ENCODE peak calls at places on chromosomes 3 and 15, in seven cellular contexts. One of them, this sample, is unnamed.

GRCh38 chr3:44926921-44927320 is 49.1 kb downstream of the ZDHHC3 start:
- DNase-seq in nephron progenitor cell: no peak
- DNase-seq in NCI-H82: no peak
- DNase-seq in NCI-H1092 treated with DMSO at 0.1 percent for 48 hours: no peak
- DNase-seq in B cell: no peak
- DNase-seq in myocyte: no peak
- DNase-seq in HCT116: no peak
- DNase-seq in this sample: no peak

GRCh38 chr15:75348034-75348562 is 1.3 kb downstream of the NEIL1 start:
- DNase-seq in myocyte: peak
- DNase-seq in nephron progenitor cell: peak
- DNase-seq in B cell: peak
- DNase-seq in NCI-H82: peak
- DNase-seq in HCT116: no peak
- DNase-seq in NCI-H1092 treated with DMSO at 0.1 percent for 48 hours: no peak
- DNase-seq in this sample: no peak

GRCh38 chr3:106813742-106814141 is 563.5 kb upstream of the CCDC54 start:
- DNase-seq in B cell: no peak
- DNase-seq in myocyte: peak
- DNase-seq in NCI-H82: no peak
- DNase-seq in HCT116: no peak
- DNase-seq in nephron progenitor cell: no peak
- DNase-seq in NCI-H1092 treated with DMSO at 0.1 percent for 48 hours: no peak
- DNase-seq in this sample: no peak

GRCh38 chr3:166488977-166489672 is 651.9 kb upstream of the BCHE start:
- DNase-seq in nephron progenitor cell: no peak
- DNase-seq in NCI-H1092 treated with DMSO at 0.1 percent for 48 hours: no peak
- DNase-seq in myocyte: no peak
- DNase-seq in NCI-H82: no peak
- DNase-seq in HCT116: no peak
- DNase-seq in B cell: no peak
- DNase-seq in this sample: no peak

GRCh38 chr15:70128757-70129140 is 31.0 kb upstream of the TLE3 start:
- DNase-seq in myocyte: no peak
- DNase-seq in B cell: no peak
- DNase-seq in HCT116: no peak
- DNase-seq in NCI-H1092 treated with DMSO at 0.1 percent for 48 hours: no peak
- DNase-seq in nephron progenitor cell: no peak
- DNase-seq in NCI-H82: no peak
- DNase-seq in this sample: no peak

GRCh38 chr3:188031106-188031505 is 122.9 kb upstream of the LPP start:
- DNase-seq in NCI-H1092 treated with DMSO at 0.1 percent for 48 hours: no peak
- DNase-seq in NCI-H82: no peak
- DNase-seq in HCT116: no peak
- DNase-seq in B cell: no peak
- DNase-seq in myocyte: no peak
- DNase-seq in nephron progenitor cell: no peak
- DNase-seq in this sample: no peak

GRCh38 chr3:38577089-38578080 is 72.1 kb downstream of the SCN5A start:
- DNase-seq in NCI-H1092 treated with DMSO at 0.1 percent for 48 hours: no peak
- DNase-seq in HCT116: no peak
- DNase-seq in myocyte: no peak
- DNase-seq in nephron progenitor cell: no peak
- DNase-seq in B cell: no peak
- DNase-seq in NCI-H82: no peak
- DNase-seq in this sample: no peak

GRCh38 chr3:86978111-86978528 is 12.8 kb downstream of the VGLL3 start:
- DNase-seq in B cell: no peak
- DNase-seq in HCT116: no peak
- DNase-seq in NCI-H82: no peak
- DNase-seq in nephron progenitor cell: no peak
- DNase-seq in myocyte: peak
- DNase-seq in NCI-H1092 treated with DMSO at 0.1 percent for 48 hours: no peak
- DNase-seq in this sample: no peak

GRCh38 chr3:98521897-98522537 is 685 bp downstream of the CLDND1 start:
- DNase-seq in NCI-H1092 treated with DMSO at 0.1 percent for 48 hours: peak
- DNase-seq in NCI-H82: peak
- DNase-seq in nephron progenitor cell: peak
- DNase-seq in B cell: peak
- DNase-seq in HCT116: peak
- DNase-seq in myocyte: peak
- DNase-seq in this sample: peak

GRCh38 chr3:116483135-116483534 is 37.8 kb upstream of the LSAMP start:
- DNase-seq in NCI-H1092 treated with DMSO at 0.1 percent for 48 hours: no peak
- DNase-seq in NCI-H82: no peak
- DNase-seq in B cell: no peak
- DNase-seq in HCT116: no peak
- DNase-seq in nephron progenitor cell: no peak
- DNase-seq in myocyte: no peak
- DNase-seq in this sample: no peak

GRCh38 chr3:52193059-52193458 is 4.9 kb upstream of the ALAS1 start:
- DNase-seq in HCT116: no peak
- DNase-seq in B cell: no peak
- DNase-seq in nephron progenitor cell: no peak
- DNase-seq in NCI-H1092 treated with DMSO at 0.1 percent for 48 hours: no peak
- DNase-seq in myocyte: peak
- DNase-seq in NCI-H82: no peak
- DNase-seq in this sample: no peak

GRCh38 chr3:115470254-115470653 is 153.1 kb upstream of the GAP43 start:
- DNase-seq in myocyte: no peak
- DNase-seq in B cell: no peak
- DNase-seq in NCI-H82: no peak
- DNase-seq in NCI-H1092 treated with DMSO at 0.1 percent for 48 hours: peak
- DNase-seq in HCT116: no peak
- DNase-seq in nephron progenitor cell: no peak
- DNase-seq in this sample: no peak

GRCh38 chr3:58353722-58354553 is 21.2 kb downstream of the PXK start:
- DNase-seq in nephron progenitor cell: no peak
- DNase-seq in NCI-H82: no peak
- DNase-seq in B cell: peak
- DNase-seq in NCI-H1092 treated with DMSO at 0.1 percent for 48 hours: no peak
- DNase-seq in HCT116: no peak
- DNase-seq in myocyte: peak
- DNase-seq in this sample: no peak

GRCh38 chr3:59502806-59503205 is 453.0 kb upstream of the CFAP20DC start:
- DNase-seq in nephron progenitor cell: no peak
- DNase-seq in B cell: no peak
- DNase-seq in NCI-H1092 treated with DMSO at 0.1 percent for 48 hours: no peak
- DNase-seq in NCI-H82: no peak
- DNase-seq in myocyte: peak
- DNase-seq in HCT116: no peak
- DNase-seq in this sample: no peak

GRCh38 chr3:13231781-13232515 is 158.7 kb upstream of the IQSEC1 start:
- DNase-seq in HCT116: no peak
- DNase-seq in nephron progenitor cell: peak
- DNase-seq in myocyte: no peak
- DNase-seq in NCI-H82: no peak
- DNase-seq in B cell: no peak
- DNase-seq in NCI-H1092 treated with DMSO at 0.1 percent for 48 hours: no peak
- DNase-seq in this sample: no peak

GRCh38 chr15:72855791-72856190 is 72.2 kb upstream of the ADPGK start:
- DNase-seq in NCI-H1092 treated with DMSO at 0.1 percent for 48 hours: no peak
- DNase-seq in B cell: no peak
- DNase-seq in nephron progenitor cell: no peak
- DNase-seq in HCT116: no peak
- DNase-seq in myocyte: no peak
- DNase-seq in NCI-H82: no peak
- DNase-seq in this sample: no peak

GRCh38 chr3:141231923-141232861 is 567 bp downstream of the PXYLP1 start:
- DNase-seq in NCI-H82: peak
- DNase-seq in myocyte: no peak
- DNase-seq in B cell: peak
- DNase-seq in NCI-H1092 treated with DMSO at 0.1 percent for 48 hours: peak
- DNase-seq in HCT116: no peak
- DNase-seq in nephron progenitor cell: peak
- DNase-seq in this sample: peak

GRCh38 chr3:78974181-78974770 is 793.5 kb downstream of the ROBO1 start:
- DNase-seq in NCI-H1092 treated with DMSO at 0.1 percent for 48 hours: no peak
- DNase-seq in NCI-H82: peak
- DNase-seq in nephron progenitor cell: no peak
- DNase-seq in HCT116: no peak
- DNase-seq in B cell: no peak
- DNase-seq in myocyte: peak
- DNase-seq in this sample: no peak

GRCh38 chr3:189123595-189124387 is 48.0 kb upstream of the TPRG1 start:
- DNase-seq in HCT116: no peak
- DNase-seq in NCI-H1092 treated with DMSO at 0.1 percent for 48 hours: peak
- DNase-seq in NCI-H82: no peak
- DNase-seq in myocyte: no peak
- DNase-seq in B cell: no peak
- DNase-seq in nephron progenitor cell: no peak
- DNase-seq in this sample: no peak

GRCh38 chr15:80611543-80612080 is 83.5 kb upstream of the ABHD17C start:
- DNase-seq in HCT116: no peak
- DNase-seq in B cell: no peak
- DNase-seq in nephron progenitor cell: peak
- DNase-seq in myocyte: no peak
- DNase-seq in NCI-H82: no peak
- DNase-seq in NCI-H1092 treated with DMSO at 0.1 percent for 48 hours: no peak
- DNase-seq in this sample: no peak

GRCh38 chr3:56826831-56827722 is 25.3 kb upstream of the ARHGEF3 start:
- DNase-seq in nephron progenitor cell: no peak
- DNase-seq in myocyte: no peak
- DNase-seq in NCI-H82: peak
- DNase-seq in B cell: no peak
- DNase-seq in NCI-H1092 treated with DMSO at 0.1 percent for 48 hours: no peak
- DNase-seq in HCT116: no peak
- DNase-seq in this sample: peak

GRCh38 chr15:31091531-31091930 is 10.0 kb downstream of the TRPM1 start:
- DNase-seq in HCT116: no peak
- DNase-seq in B cell: no peak
- DNase-seq in nephron progenitor cell: no peak
- DNase-seq in NCI-H82: no peak
- DNase-seq in myocyte: peak
- DNase-seq in NCI-H1092 treated with DMSO at 0.1 percent for 48 hours: no peak
- DNase-seq in this sample: no peak

GRCh38 chr3:47912006-47912504 is 104.2 kb downstream of the MAP4 start:
- DNase-seq in NCI-H1092 treated with DMSO at 0.1 percent for 48 hours: no peak
- DNase-seq in myocyte: no peak
- DNase-seq in NCI-H82: no peak
- DNase-seq in HCT116: no peak
- DNase-seq in nephron progenitor cell: no peak
- DNase-seq in B cell: no peak
- DNase-seq in this sample: no peak